ENCODE peak calls at places on chromosomes 12 and 14, in eight cellular contexts. X, N, J, W, K, Z, V and H are unnamed samples.
A peak's percentile ranks its signal among the peaks of the same experiment; 100 is the strongest.

GRCh38 chr12:52323001-52323400 is 1.8 kb upstream of the KRT83 start:
- DNase-seq in X (no peak), N (no peak), J (no peak), W (no peak), K (no peak), Z (no peak), V (no peak), H (no peak)

GRCh38 chr12:31732926-31733548 is 4.2 kb upstream of the AMN1 start:
- DNase-seq in X (peak; percentile 62), N (peak; percentile 97), J (peak; percentile 82), W (no peak), K (peak; percentile 91), Z (peak; percentile 70), V (peak; percentile 64), H (peak; percentile 52)

GRCh38 chr12:52254180-52254964 is 20.1 kb upstream of the KRT86 start:
- DNase-seq in X (no peak), N (no peak), J (peak; percentile 38), W (no peak), K (no peak), Z (no peak), V (no peak), H (no peak)

GRCh38 chr12:69107541-69107940 is 131.8 kb upstream of the CPSF6 start:
- DNase-seq in X (no peak), N (no peak), J (no peak), W (no peak), K (no peak), Z (no peak), V (no peak), H (no peak)

GRCh38 chr14:95240859-95241813 is 78.6 kb downstream of the CLMN start:
- DNase-seq in X (no peak), N (no peak), J (no peak), W (no peak), K (no peak), Z (no peak), V (no peak), H (no peak)

GRCh38 chr12:67772276-67773169 is 124.0 kb downstream of the DYRK2 start:
- DNase-seq in X (no peak), N (no peak), J (no peak), W (peak; percentile 58), K (no peak), Z (no peak), V (no peak), H (no peak)

GRCh38 chr12:112686373-112686772 is 105.2 kb upstream of the RPH3A start:
- DNase-seq in X (no peak), N (no peak), J (no peak), W (no peak), K (peak; percentile 4), Z (no peak), V (no peak), H (no peak)

GRCh38 chr14:54650331-54651017 is 83.5 kb downstream of the SAMD4A start:
- DNase-seq in X (no peak), N (no peak), J (peak; percentile 21), W (no peak), K (peak; percentile 93), Z (peak; percentile 78), V (no peak), H (no peak)

GRCh38 chr14:61368061-61368710 is 46.8 kb downstream of the PRKCH start:
- DNase-seq in X (no peak), N (no peak), J (no peak), W (no peak), K (no peak), Z (no peak), V (no peak), H (no peak)

GRCh38 chr14:79201545-79202247 is 1009.6 kb downstream of the DIO2 start:
- DNase-seq in X (peak; percentile 2), N (no peak), J (no peak), W (no peak), K (peak; percentile 4), Z (no peak), V (no peak), H (no peak)
- TF ChIP-seq POLR2A in X (no peak), N (no peak), J (no peak), W (no peak), K (no peak), Z (no peak), V (no peak), H (no peak)

DNA sequence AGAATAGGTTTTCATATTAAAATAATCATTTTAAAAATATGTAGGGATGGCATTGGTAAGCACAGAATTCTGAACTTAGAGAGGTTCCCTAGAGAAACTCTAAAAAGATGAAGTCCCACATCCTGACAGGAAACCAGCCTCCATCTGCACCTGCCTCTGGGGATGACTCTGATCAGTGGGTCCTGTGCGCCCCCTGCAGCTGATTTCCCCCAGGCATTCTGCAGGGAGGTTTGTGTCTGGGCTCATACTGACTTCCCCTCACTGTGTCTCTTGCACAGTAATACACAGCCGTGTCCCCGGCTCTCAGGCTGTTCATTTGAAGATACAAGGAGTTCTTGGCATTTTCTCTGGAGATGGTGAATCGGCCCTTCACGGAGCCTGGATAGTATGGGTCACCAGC is 602.9 kb downstream of the TMEM121 start:
- DNase-seq in X (no peak), N (no peak), J (no peak), W (no peak), K (no peak), Z (no peak), V (no peak), H (peak; percentile 16)
- TF ChIP-seq MAX in X (no peak), N (no peak), J (no peak), W (no peak), K (no peak), Z (no peak), V (no peak), H (no peak)

GRCh38 chr14:34999500-34999899 is 16.7 kb downstream of the SRP54 start:
- DNase-seq in X (no peak), N (no peak), J (no peak), W (no peak), K (no peak), Z (no peak), V (no peak), H (no peak)
- TF ChIP-seq POLR2A in X (no peak), N (no peak), J (no peak), W (no peak), K (no peak), Z (no peak), V (no peak), H (no peak)

GRCh38 chr14:102927346-102927877 is 4.9 kb downstream of the AMN start:
- DNase-seq in X (no peak), N (peak; percentile 39), J (no peak), W (no peak), K (no peak), Z (no peak), V (no peak), H (no peak)

GRCh38 chr14:102927878-102928411 is 5.5 kb downstream of the AMN start:
- DNase-seq in X (no peak), N (no peak), J (no peak), W (no peak), K (no peak), Z (no peak), V (no peak), H (peak; percentile 85)

GRCh38 chr14:102925646-102926045 is 3.2 kb downstream of the AMN start:
- DNase-seq in X (no peak), N (no peak), J (no peak), W (no peak), K (no peak), Z (no peak), V (no peak), H (no peak)

GRCh38 chr14:102924632-102925588 is 2.4 kb downstream of the AMN start:
- DNase-seq in X (peak; percentile 27), N (no peak), J (no peak), W (no peak), K (no peak), Z (no peak), V (no peak), H (no peak)

DNA sequence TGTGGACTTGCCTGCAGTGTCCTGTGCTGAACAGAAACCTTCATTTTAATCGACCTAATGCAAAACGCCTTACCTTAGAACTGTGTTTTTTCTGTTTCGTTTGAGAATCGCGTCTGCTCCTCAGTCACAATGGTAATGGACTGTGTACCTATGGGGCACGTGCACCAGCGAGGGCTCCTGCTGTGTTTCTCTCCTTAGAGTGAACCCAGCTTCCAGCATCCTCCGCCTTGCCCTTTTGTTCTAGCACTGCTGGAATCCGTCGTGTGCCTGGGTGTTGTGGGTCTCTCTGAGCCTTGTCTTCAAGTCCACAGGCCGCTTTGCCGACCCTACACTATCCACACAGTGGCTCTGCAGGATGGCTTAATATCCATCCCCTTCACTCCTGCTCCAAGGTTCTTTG is 3.6 kb downstream of the AMN start:
- DNase-seq in X (no peak), N (no peak), J (no peak), W (no peak), K (no peak), Z (no peak), V (no peak), H (no peak)
- TF ChIP-seq MAX in X (no peak), N (no peak), J (no peak), W (peak; percentile 36), K (no peak), Z (no peak), V (no peak), H (no peak)

DNA sequence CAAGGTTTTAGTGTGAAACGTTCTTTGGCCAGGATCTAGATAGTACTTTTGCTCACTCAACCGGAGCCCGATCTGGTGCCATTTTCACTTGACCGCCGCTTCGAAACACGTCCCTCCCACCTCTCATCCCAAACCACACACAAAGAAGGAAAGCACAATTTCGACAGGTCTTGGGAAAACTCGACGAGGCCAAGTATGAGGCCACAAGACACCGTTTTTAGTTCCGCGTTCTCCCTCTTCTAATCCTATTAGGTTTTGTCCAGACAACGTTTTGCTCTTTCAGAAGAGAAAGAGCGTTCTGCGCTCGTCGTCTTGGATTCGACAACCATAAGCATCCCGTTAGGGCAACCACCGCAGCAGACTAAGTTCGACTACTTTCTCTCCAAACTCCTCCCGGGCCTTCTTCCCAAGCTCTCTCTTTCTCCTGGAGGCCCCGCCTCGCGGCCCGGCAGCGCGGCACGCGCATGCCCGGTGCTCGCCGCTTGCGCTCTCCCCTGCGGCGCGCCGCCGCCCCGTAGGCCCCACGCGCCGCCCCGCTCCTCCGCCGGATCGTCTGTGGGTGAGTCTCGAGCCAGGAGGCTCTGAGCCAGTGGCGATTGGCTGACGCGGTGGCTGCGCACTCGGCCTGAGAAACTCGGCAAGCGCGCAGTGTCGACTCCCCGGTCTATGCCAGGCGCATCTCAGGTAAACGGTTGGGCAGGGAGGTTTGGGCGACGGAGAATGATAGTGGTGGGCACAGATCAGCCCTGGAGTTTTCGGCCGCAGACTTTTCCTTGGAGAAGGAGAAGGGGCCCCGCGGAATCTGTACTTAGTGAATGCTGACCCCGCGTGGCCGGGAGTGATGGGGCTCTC is at the start of gene MIPOL1:
- DNase-seq in X (peak; percentile 86), N (peak; percentile 68), J (peak; percentile 76), W (peak; percentile 25), K (peak; percentile 93), Z (peak; percentile 79), V (no peak), H (no peak)
- TF ChIP-seq POLR2A in X (peak; percentile 83), N (peak; percentile 93), J (peak; percentile 75), W (peak; percentile 75), K (peak; percentile 92), Z (peak; percentile 83), V (no peak), H (no peak)

DNA sequence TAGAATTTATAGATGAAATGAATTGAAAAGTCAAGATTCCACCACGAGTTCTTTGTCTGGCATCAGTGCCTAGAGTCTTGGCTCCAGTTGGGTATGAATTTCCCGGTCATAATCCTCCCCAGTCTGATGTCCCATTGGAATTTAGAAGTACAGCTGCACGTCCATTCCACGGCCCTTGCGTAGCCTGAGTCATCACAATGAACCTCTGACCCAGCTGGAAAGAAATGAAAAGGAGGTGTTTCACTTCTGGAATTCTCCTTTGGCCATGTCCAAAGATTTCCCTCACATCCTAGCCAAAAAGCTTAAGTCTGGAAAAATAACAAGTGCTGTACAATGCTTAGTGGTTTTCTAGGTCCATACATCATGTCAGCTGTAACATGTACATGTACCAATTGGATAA is 122.7 kb downstream of the KICS2 start:
- DNase-seq in X (no peak), N (peak; percentile 27), J (peak; percentile 25), W (no peak), K (peak; percentile 70), Z (no peak), V (no peak), H (no peak)
- TF ChIP-seq MAX in X (no peak), N (no peak), J (no peak), W (no peak), K (no peak), Z (no peak), V (no peak), H (no peak)